ENCODE peak calls at places on chromosomes 3 and 15, in eight cellular contexts. X, F, P, K, S, E, M and I are unnamed samples.

GRCh38 chr3:72155391-72156064 is 370.6 kb upstream of the PROK2 start:
- DNase-seq in X (peak; percentile 99), F (peak; percentile 78), P (no peak), K (peak; percentile 86), S (no peak), E (peak; percentile 36), M (peak; percentile 98), I (peak; percentile 77)

GRCh38 chr15:29939404-29939803 is 117.1 kb upstream of the TJP1 start:
- DNase-seq in X (peak; percentile 71), F (peak; percentile 36), P (no peak), K (no peak), S (no peak), E (no peak), M (peak; percentile 57), I (peak; percentile 76)

GRCh38 chr3:146256851-146257486 is 6.1 kb upstream of the PLSCR4 start:
- DNase-seq in X (peak; percentile 53), F (peak; percentile 66), P (no peak), K (no peak), S (no peak), E (no peak), M (peak; percentile 34), I (no peak)

GRCh38 chr3:57006048-57006709 is 54.3 kb upstream of the SPATA12 start:
- DNase-seq in X (no peak), F (no peak), P (no peak), K (no peak), S (no peak), E (no peak), M (no peak), I (no peak)

GRCh38 chr3:187777331-187778046 is 32.2 kb upstream of the BCL6 start:
- DNase-seq in X (peak; percentile 26), F (no peak), P (peak; percentile 46), K (no peak), S (no peak), E (no peak), M (peak; percentile 35), I (peak; percentile 87)

GRCh38 chr3:157335198-157335597 is 101.5 kb upstream of the PTX3 start:
- DNase-seq in X (no peak), F (peak; percentile 33), P (no peak), K (no peak), S (no peak), E (no peak), M (no peak), I (no peak)

GRCh38 chr3:129033151-129033550 is 27.4 kb upstream of the GP9 start:
- DNase-seq in X (no peak), F (no peak), P (no peak), K (no peak), S (no peak), E (no peak), M (no peak), I (no peak)

GRCh38 chr15:28125673-28126651 is 26.8 kb upstream of the OCA2 start:
- DNase-seq in X (peak; percentile 80), F (peak; percentile 84), P (no peak), K (no peak), S (no peak), E (peak; percentile 24), M (peak; percentile 76), I (peak; percentile 52)

GRCh38 chr3:126152931-126153694 is 27.3 kb downstream of the ALDH1L1 start:
- DNase-seq in X (no peak), F (no peak), P (no peak), K (no peak), S (no peak), E (no peak), M (no peak), I (no peak)

GRCh38 chr15:89395996-89396395 is 61.4 kb upstream of the POLG start:
- DNase-seq in X (no peak), F (no peak), P (no peak), K (no peak), S (no peak), E (no peak), M (no peak), I (peak; percentile 87)

GRCh38 chr3:100209169-100209568 is 51.6 kb upstream of the TBC1D23 start:
- DNase-seq in X (no peak), F (no peak), P (no peak), K (no peak), S (no peak), E (no peak), M (no peak), I (no peak)

GRCh38 chr15:39663684-39664083 is 82.8 kb downstream of the THBS1 start:
- DNase-seq in X (no peak), F (peak; percentile 45), P (no peak), K (no peak), S (no peak), E (no peak), M (peak; percentile 8), I (no peak)

GRCh38 chr15:64004059-64004458 is 42.2 kb downstream of the DAPK2 start:
- DNase-seq in X (no peak), F (no peak), P (no peak), K (no peak), S (no peak), E (no peak), M (no peak), I (no peak)

GRCh38 chr15:51108933-51109550 is 14.3 kb upstream of the TNFAIP8L3 start:
- DNase-seq in X (peak; percentile 93), F (peak; percentile 75), P (no peak), K (peak; percentile 48), S (no peak), E (no peak), M (peak; percentile 88), I (peak; percentile 35)

GRCh38 chr3:99712291-99712954 is 74.0 kb downstream of the COL8A1 start:
- DNase-seq in X (no peak), F (no peak), P (no peak), K (no peak), S (no peak), E (no peak), M (no peak), I (no peak)

GRCh38 chr3:37041546-37042195 is 48.4 kb downstream of the MLH1 start:
- DNase-seq in X (peak; percentile 33), F (peak; percentile 40), P (no peak), K (no peak), S (no peak), E (no peak), M (peak; percentile 28), I (peak; percentile 33)

GRCh38 chr3:126309162-126309561 is 48.0 kb downstream of the KLF15 start:
- DNase-seq in X (no peak), F (no peak), P (no peak), K (no peak), S (no peak), E (no peak), M (no peak), I (no peak)

GRCh38 chr3:124768812-124769211 is 38.6 kb downstream of the UMPS start:
- DNase-seq in X (no peak), F (peak; percentile 43), P (no peak), K (no peak), S (no peak), E (no peak), M (no peak), I (peak; percentile 22)

GRCh38 chr3:171363211-171363610 is 97.0 kb downstream of the TNIK start:
- DNase-seq in X (no peak), F (no peak), P (no peak), K (no peak), S (no peak), E (no peak), M (no peak), I (no peak)

DNA sequence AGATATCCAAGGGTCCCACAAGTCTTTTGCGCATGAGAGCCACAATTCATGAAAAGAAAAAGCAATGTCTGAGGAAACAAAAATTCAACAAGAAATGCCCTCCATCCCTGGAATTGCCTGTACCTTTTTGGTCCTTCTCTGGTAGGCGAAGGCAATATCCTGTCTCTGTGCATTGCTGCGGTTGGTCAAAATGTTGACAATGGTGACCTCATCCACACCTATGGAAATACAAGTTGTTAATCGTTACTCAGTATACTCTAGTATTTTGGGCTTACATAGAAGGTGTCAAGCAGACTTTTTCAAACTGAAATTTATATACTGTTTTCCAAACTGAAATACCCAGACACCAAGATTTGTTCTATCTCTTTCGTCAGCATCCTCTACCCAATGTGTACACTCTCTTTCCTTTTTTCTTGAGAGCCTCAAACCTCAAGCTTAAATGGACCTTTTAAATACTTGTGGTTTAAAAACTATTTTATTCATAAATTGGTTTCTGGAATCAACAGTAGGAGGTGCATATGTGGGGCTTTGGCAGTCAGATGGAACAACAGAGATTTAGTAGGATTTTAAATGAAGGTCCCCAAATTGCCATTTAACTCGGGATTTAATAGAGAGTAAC is 33.4 kb downstream of the ANXA2 start:
- DNase-seq in X (no peak), F (no peak), P (no peak), K (no peak), S (no peak), E (no peak), M (no peak), I (no peak)
- TF ChIP-seq CTCF in X (no peak), F (no peak), P (no peak), K (no peak), S (no peak), E (no peak), M (no peak), I (no peak)

DNA sequence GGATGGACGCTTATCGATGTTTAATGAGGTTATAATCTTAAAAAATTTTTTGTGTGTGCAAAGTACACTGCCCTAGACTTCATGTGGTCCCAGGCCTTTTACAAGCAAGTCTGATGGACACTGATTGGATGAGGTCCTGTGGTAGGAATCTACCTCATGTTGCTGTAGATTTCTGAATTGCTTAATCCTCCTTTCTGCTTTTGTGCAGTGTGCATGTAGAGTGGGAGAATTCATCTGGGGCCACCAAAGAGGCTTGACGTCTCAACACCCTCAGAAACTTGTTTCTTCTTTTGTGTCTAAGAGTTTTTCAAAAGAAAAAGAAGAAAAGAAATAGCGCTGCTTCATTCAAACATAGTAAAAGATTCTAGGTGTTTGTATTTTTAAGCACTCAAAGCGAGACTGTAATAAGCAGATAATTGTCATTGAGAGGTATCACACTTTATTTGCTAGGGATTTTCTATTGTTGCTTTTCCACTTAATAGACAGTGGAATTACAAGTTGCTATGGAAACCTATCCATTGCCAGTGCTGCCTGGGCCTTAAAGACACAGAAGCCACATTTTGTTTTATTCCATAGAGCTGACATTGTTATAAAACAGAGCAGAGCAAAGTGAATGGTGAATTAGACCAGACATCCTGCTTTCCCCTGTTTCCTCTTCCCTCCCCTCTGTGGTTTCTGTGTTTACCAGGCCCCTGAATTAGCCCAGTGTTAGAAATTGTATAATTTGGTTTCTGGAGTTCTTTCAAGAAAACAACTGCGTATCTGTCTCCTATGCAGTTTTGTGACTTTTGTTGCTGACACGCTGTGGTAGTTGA is 46.4 kb downstream of the NR1D2 start:
- DNase-seq in X (peak; percentile 17), F (peak; percentile 29), P (no peak), K (no peak), S (no peak), E (no peak), M (no peak), I (no peak)
- H3K4me3 ChIP-seq in X (no peak overlapping the region), F (no peak overlapping the region), P (no peak overlapping the region), K (no peak overlapping the region), S (no peak overlapping the region), E (no peak overlapping the region), M (no peak overlapping the region), I (no peak overlapping the region)

GRCh38 chr3:123652346-123652984 is 67.6 kb upstream of the HACD2 start:
- DNase-seq in X (peak; percentile 91), F (peak; percentile 84), P (no peak), K (peak; percentile 86), S (peak; percentile 89), E (peak; percentile 43), M (peak; percentile 80), I (peak; percentile 40)
- TF ChIP-seq CTCF in X (peak; percentile 78), F (peak; percentile 96), P (peak; percentile 92), K (peak; percentile 90), S (peak; percentile 93), E (peak; percentile 98), M (peak; percentile 94), I (peak; percentile 96)

GRCh38 chr3:168093229-168093628 is 2.5 kb downstream of the GOLIM4 start:
- DNase-seq in X (no peak), F (no peak), P (no peak), K (no peak), S (no peak), E (no peak), M (no peak), I (no peak)
- H3K4me3 ChIP-seq in X (peak overlapping the region; percentile 87), F (peak overlapping the region; percentile 93), P (peak overlapping the region; percentile 76), K (peak overlapping the region; percentile 1), S (peak overlapping the region; percentile 84), E (peak overlapping the region; percentile 81), M (peak overlapping the region; percentile 95), I (no peak overlapping the region)